ENCODE peak calls at places on chromosomes 6 and 20, in nine cellular contexts. P is mammary epithelial cell; O is ovary; H is neuronal stem cell; W is cardiac fibroblast; G is H9; V is effector memory CD4-positive, alpha-beta T cell; L is effector memory CD8-positive, alpha-beta T cell; C is type B pancreatic cell. B is an unnamed sample.

GRCh38 chr6:150352321-150353296 is 16.2 kb upstream of the IYD start:
- DNase-seq in P (peak; percentile 13), O (no peak), H (no peak), W (peak; percentile 58), G (no peak), V (no peak), L (no peak), C (no peak), B (no peak)

GRCh38 chr20:5608448-5609161 is 141.6 kb upstream of the SHLD1 start:
- DNase-seq in P (peak; percentile 32), O (no peak), H (no peak), W (peak; percentile 57), G (no peak), V (no peak), L (no peak), C (no peak), B (no peak)

GRCh38 chr6:135002229-135002844 is 52.3 kb downstream of the HBS1L start:
- DNase-seq in P (no peak), O (no peak), H (no peak), W (peak; percentile 34), G (no peak), V (no peak), L (no peak), C (no peak), B (no peak)

GRCh38 chr6:159400806-159401205 is 231.6 kb downstream of the FNDC1 start:
- DNase-seq in P (no peak), O (no peak), H (no peak), W (no peak), G (no peak), V (no peak), L (no peak), C (no peak), B (no peak)

GRCh38 chr20:32240220-32240619 is 32.5 kb downstream of the POFUT1 start:
- DNase-seq in P (no peak), O (no peak), H (no peak), W (no peak), G (no peak), V (no peak), L (no peak), C (no peak), B (no peak)

GRCh38 chr20:32820698-32821378 is 1.1 kb downstream of the MAPRE1 start:
- DNase-seq in P (no peak), O (peak; percentile 34), H (no peak), W (peak; percentile 13), G (no peak), V (no peak), L (no peak), C (no peak), B (no peak)

GRCh38 chr6:166540631-166541331 is 45.7 kb downstream of the RAMACL start:
- DNase-seq in P (no peak), O (no peak), H (no peak), W (no peak), G (no peak), V (peak; percentile 56), L (peak; percentile 58), C (no peak), B (peak; percentile 5)

GRCh38 chr6:99512033-99512432 is 3.2 kb downstream of the USP45 start:
- DNase-seq in P (no peak), O (no peak), H (no peak), W (no peak), G (no peak), V (no peak), L (no peak), C (no peak), B (no peak)

GRCh38 chr20:35972445-35972844 is 4.1 kb downstream of the CNBD2 start:
- DNase-seq in P (no peak), O (no peak), H (no peak), W (no peak), G (no peak), V (no peak), L (no peak), C (no peak), B (no peak)

GRCh38 chr20:37257993-37258392 is 3.6 kb downstream of the GHRH start:
- DNase-seq in P (no peak), O (no peak), H (no peak), W (no peak), G (peak; percentile 62), V (no peak), L (no peak), C (no peak), B (no peak)

GRCh38 chr20:19926581-19926980 is 90.6 kb upstream of the NAA20 start:
- DNase-seq in P (no peak), O (no peak), H (no peak), W (peak; percentile 76), G (no peak), V (no peak), L (no peak), C (no peak), B (no peak)

GRCh38 chr20:14193885-14194284 is 143.5 kb downstream of the FLRT3 start:
- DNase-seq in P (peak; percentile 12), O (no peak), H (no peak), W (no peak), G (no peak), V (no peak), L (no peak), C (no peak), B (no peak)

GRCh38 chr6:169162968-169163903 is 90.4 kb downstream of the THBS2 start:
- DNase-seq in P (peak; percentile 95), O (no peak), H (no peak), W (peak; percentile 95), G (peak; percentile 16), V (no peak), L (no peak), C (no peak), B (no peak)

GRCh38 chr6:90144396-90144795 is 152.2 kb downstream of the BACH2 start:
- DNase-seq in P (peak; percentile 42), O (no peak), H (no peak), W (no peak), G (no peak), V (no peak), L (no peak), C (no peak), B (no peak)

GRCh38 chr6:136793348-136793747 is 1.1 kb upstream of the MAP3K5 start:
- DNase-seq in P (peak; percentile 52), O (no peak), H (no peak), W (no peak), G (no peak), V (no peak), L (no peak), C (no peak), B (no peak)

GRCh38 chr6:159961523-159961922 is 7.4 kb upstream of the IGF2R start:
- DNase-seq in P (peak; percentile 59), O (no peak), H (no peak), W (no peak), G (no peak), V (no peak), L (no peak), C (no peak), B (no peak)

GRCh38 chr6:149846321-149846720 is 17.8 kb downstream of the LRP11 start:
- DNase-seq in P (peak; percentile 74), O (no peak), H (no peak), W (peak; percentile 84), G (no peak), V (no peak), L (no peak), C (no peak), B (no peak)

GRCh38 chr6:36029464-36029863 is 1.9 kb downstream of the MAPK14 start:
- DNase-seq in P (peak; percentile 57), O (no peak), H (no peak), W (peak; percentile 91), G (no peak), V (no peak), L (no peak), C (no peak), B (no peak)

GRCh38 chr6:124967444-124967843 is 5.2 kb downstream of the RNF217 start:
- DNase-seq in P (no peak), O (no peak), H (no peak), W (no peak), G (no peak), V (no peak), L (no peak), C (no peak), B (no peak)

GRCh38 chr6:10411131-10411914 is 3.6 kb downstream of the TFAP2A start:
- DNase-seq in P (peak; percentile 32), O (no peak), H (no peak), W (no peak), G (peak; percentile 55), V (no peak), L (no peak), C (no peak), B (no peak)

B was measured in esophagus squamous epithelium.